ENCODE peak calls at places on chromosomes 12 and 14, in eight cellular contexts. D, C, M, X, Q, R, T and J are unnamed samples.

GRCh38 chr12:47097276-47097896 is 17.6 kb upstream of the AMIGO2 start:
- DNase-seq in D (no peak), C (no peak), M (no peak), X (no peak), Q (no peak), R (no peak), T (no peak), J (no peak)

GRCh38 chr14:73602994-73603393 is 9.3 kb upstream of the ACOT6 start:
- DNase-seq in D (no peak), C (no peak), M (no peak), X (no peak), Q (no peak), R (no peak), T (no peak), J (no peak)

GRCh38 chr12:44960856-44961255 is 84.7 kb upstream of the NELL2 start:
- DNase-seq in D (no peak), C (no peak), M (no peak), X (no peak), Q (no peak), R (no peak), T (no peak), J (no peak)

GRCh38 chr14:80523518-80524117 is 312.3 kb upstream of the DIO2 start:
- DNase-seq in D (no peak), C (no peak), M (no peak), X (no peak), Q (no peak), R (no peak), T (no peak), J (no peak)

GRCh38 chr14:31371651-31372050 is 48.7 kb downstream of the HEATR5A start:
- DNase-seq in D (no peak), C (no peak), M (no peak), X (no peak), Q (no peak), R (no peak), T (no peak), J (no peak)

GRCh38 chr14:90388982-90389381 is 7.8 kb upstream of the CALM1 start:
- DNase-seq in D (no peak), C (no peak), M (no peak), X (no peak), Q (no peak), R (no peak), T (no peak), J (no peak)

GRCh38 chr12:90991952-90992465 is 12.8 kb downstream of the EPYC start:
- DNase-seq in D (no peak), C (no peak), M (no peak), X (no peak), Q (no peak), R (no peak), T (no peak), J (no peak)

GRCh38 chr12:3882896-3883564 is 9.8 kb upstream of the PARP11 start:
- DNase-seq in D (no peak), C (peak), M (no peak), X (no peak), Q (no peak), R (no peak), T (no peak), J (peak)

GRCh38 chr14:86858043-86858442 is 1134.9 kb downstream of the GALC start:
- DNase-seq in D (no peak), C (no peak), M (no peak), X (no peak), Q (no peak), R (no peak), T (no peak), J (no peak)

GRCh38 chr14:32497233-32497632 is 168.1 kb downstream of the AKAP6 start:
- DNase-seq in D (no peak), C (no peak), M (no peak), X (no peak), Q (no peak), R (no peak), T (no peak), J (no peak)

GRCh38 chr14:22314183-22314820 is 274.7 kb downstream of the DAD1 start:
- DNase-seq in D (no peak), C (peak), M (no peak), X (no peak), Q (no peak), R (no peak), T (no peak), J (peak)

GRCh38 chr12:113984464-113984863 is 18.3 kb upstream of the RBM19 start:
- DNase-seq in D (no peak), C (no peak), M (no peak), X (no peak), Q (no peak), R (no peak), T (no peak), J (no peak)

GRCh38 chr12:98582093-98582492 is 11.4 kb upstream of the SLC25A3 start:
- DNase-seq in D (no peak), C (no peak), M (no peak), X (no peak), Q (no peak), R (no peak), T (no peak), J (no peak)

GRCh38 chr14:50000215-50001145 is 107.6 kb downstream of the ARF6 start:
- DNase-seq in D (peak), C (no peak), M (peak), X (peak), Q (peak), R (no peak), T (peak), J (no peak)

GRCh38 chr14:35196571-35196970 is 74.2 kb downstream of the PRORP start:
- DNase-seq in D (no peak), C (no peak), M (no peak), X (no peak), Q (no peak), R (no peak), T (no peak), J (no peak)

GRCh38 chr12:62657363-62657632 is 190.7 kb downstream of the MON2 start:
- DNase-seq in D (no peak), C (no peak), M (no peak), X (no peak), Q (no peak), R (no peak), T (no peak), J (no peak)

GRCh38 chr14:89773644-89774316 is 180.8 kb downstream of the EFCAB11 start:
- DNase-seq in D (no peak), C (peak), M (peak), X (peak), Q (no peak), R (no peak), T (no peak), J (peak)

GRCh38 chr14:83133986-83134664 is 1600.5 kb upstream of the SEL1L start:
- DNase-seq in D (no peak), C (no peak), M (no peak), X (no peak), Q (no peak), R (no peak), T (no peak), J (no peak)

GRCh38 chr14:61178226-61179060 is 102.7 kb downstream of the TMEM30B start:
- DNase-seq in D (no peak), C (peak), M (no peak), X (no peak), Q (no peak), R (no peak), T (peak), J (peak)

GRCh38 chr14:28756896-28757570 is 9.6 kb upstream of the FOXG1 start:
- DNase-seq in D (no peak), C (peak), M (no peak), X (no peak), Q (no peak), R (no peak), T (no peak), J (no peak)

GRCh38 chr12:101859664-101860607 is 17.4 kb upstream of the DRAM1 start:
- DNase-seq in D (no peak), C (no peak), M (no peak), X (no peak), Q (no peak), R (no peak), T (no peak), J (no peak)

GRCh38 chr12:76457010-76457409 is 102.6 kb downstream of the OSBPL8 start:
- DNase-seq in D (no peak), C (no peak), M (no peak), X (no peak), Q (no peak), R (no peak), T (no peak), J (no peak)

GRCh38 chr12:99824900-99825562 is 159.7 kb downstream of the ANKS1B start:
- DNase-seq in D (no peak), C (no peak), M (no peak), X (no peak), Q (no peak), R (no peak), T (no peak), J (no peak)

GRCh38 chr12:92078167-92079053 is 67.2 kb downstream of the BTG1 start:
- DNase-seq in D (no peak), C (peak), M (no peak), X (no peak), Q (no peak), R (no peak), T (no peak), J (no peak)

GRCh38 chr12:57456145-57456700 is 1.1 kb downstream of the INHBE start:
- DNase-seq in D (no peak), C (peak), M (no peak), X (no peak), Q (no peak), R (no peak), T (no peak), J (no peak)

GRCh38 chr12:4987076-4987775 is 56.5 kb upstream of the KCNA5 start:
- DNase-seq in D (no peak), C (no peak), M (no peak), X (no peak), Q (no peak), R (no peak), T (no peak), J (no peak)

GRCh38 chr12:49364989-49365388 is 2.3 kb upstream of the SPATS2 start:
- DNase-seq in D (no peak), C (no peak), M (no peak), X (no peak), Q (no peak), R (no peak), T (no peak), J (no peak)

DNA sequence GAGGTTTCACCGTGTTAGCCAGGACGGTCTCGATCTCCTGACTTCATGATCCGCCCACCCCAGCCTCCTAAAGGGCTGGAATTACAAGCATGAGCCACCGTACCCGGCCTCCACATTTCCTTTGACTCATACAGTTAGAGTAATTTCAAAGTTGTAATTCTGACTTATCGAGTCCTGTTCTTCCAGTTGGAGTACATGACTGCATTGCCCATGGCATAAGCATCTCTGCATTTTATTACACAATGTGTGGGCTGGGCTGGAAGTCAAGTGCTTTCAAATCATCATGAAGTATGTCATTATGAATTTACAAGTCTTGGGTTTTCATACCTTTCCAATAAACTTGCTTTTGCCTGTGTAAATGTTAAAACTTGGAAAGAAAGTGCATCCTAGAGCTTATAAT is 1295.7 kb upstream of the FLRT2 start:
- DNase-seq in D (no peak), C (no peak), M (no peak), X (no peak), Q (no peak), R (no peak), T (no peak), J (no peak)
- TF ChIP-seq POLR2A in D (no peak), C (no peak), M (no peak), X (no peak), Q (no peak), R (no peak), T (no peak), J (no peak)

GRCh38 chr12:21501258-21502163 is at the start of the genes GOLT1B and RECQL:
- DNase-seq in D (peak), C (peak), M (peak), X (peak), Q (peak), R (peak), T (peak), J (peak)
- TF ChIP-seq POLR2A in D (no peak), C (peak), M (peak), X (peak), Q (peak), R (peak), T (peak), J (peak)

DNA sequence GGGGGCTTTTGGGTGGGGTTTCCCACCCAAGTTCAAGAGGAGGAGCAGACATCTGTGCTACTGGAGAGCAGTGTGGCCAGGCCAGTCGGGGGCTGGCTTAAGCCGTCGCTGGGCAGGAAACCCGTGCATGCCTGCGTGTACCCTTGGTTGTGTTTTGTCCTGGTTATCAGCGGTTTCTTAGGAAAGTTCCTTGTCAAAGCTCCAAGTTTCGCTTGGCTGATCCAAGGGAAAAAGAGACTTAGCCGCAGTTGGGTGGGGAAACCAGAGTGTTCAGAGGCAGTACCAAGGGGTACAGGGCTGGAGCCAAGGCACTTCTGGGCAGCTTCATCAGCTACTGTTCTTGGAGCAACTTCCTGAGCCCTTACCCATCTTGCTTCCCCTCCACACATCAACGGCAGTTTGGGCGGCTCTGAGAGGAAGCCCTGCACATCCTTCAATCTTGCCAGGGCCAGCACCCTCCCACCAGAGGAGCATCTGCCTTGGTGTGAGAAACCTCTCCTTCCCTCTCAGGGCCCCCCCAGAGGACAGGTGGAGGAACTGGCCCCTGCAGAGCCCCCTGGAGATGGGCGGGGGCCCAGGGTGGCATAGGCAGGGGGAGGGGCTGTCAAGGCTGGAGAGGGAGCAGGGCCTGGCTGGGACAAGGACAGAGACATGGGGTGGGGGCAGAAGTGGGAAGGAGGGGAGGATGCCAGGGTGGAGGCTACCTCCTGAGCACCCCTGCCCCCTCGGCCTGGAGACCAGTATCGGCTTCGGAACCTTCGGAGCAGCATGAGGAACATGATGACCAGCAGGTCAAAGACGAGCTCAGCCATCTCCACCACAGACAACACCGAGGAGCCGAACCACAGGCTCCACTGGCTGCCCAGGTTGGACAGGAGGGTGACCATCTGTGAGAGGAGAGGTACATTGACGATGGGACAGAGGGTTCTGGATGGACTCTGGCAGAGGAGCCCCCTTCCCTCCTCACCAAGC is 5.8 kb upstream of the TNFRSF1A start:
- DNase-seq in D (no peak), C (no peak), M (peak), X (no peak), Q (peak), R (no peak), T (peak), J (no peak)
- TF ChIP-seq POLR2A in D (no peak), C (no peak), M (peak), X (no peak), Q (peak), R (no peak), T (no peak), J (no peak)

GRCh38 chr12:122486805-122487426 is 13.8 kb downstream of the ZCCHC8 start:
- DNase-seq in D (no peak), C (no peak), M (no peak), X (no peak), Q (no peak), R (no peak), T (no peak), J (no peak)
- TF ChIP-seq POLR2A in D (no peak), C (no peak), M (no peak), X (no peak), Q (no peak), R (no peak), T (no peak), J (no peak)

DNA sequence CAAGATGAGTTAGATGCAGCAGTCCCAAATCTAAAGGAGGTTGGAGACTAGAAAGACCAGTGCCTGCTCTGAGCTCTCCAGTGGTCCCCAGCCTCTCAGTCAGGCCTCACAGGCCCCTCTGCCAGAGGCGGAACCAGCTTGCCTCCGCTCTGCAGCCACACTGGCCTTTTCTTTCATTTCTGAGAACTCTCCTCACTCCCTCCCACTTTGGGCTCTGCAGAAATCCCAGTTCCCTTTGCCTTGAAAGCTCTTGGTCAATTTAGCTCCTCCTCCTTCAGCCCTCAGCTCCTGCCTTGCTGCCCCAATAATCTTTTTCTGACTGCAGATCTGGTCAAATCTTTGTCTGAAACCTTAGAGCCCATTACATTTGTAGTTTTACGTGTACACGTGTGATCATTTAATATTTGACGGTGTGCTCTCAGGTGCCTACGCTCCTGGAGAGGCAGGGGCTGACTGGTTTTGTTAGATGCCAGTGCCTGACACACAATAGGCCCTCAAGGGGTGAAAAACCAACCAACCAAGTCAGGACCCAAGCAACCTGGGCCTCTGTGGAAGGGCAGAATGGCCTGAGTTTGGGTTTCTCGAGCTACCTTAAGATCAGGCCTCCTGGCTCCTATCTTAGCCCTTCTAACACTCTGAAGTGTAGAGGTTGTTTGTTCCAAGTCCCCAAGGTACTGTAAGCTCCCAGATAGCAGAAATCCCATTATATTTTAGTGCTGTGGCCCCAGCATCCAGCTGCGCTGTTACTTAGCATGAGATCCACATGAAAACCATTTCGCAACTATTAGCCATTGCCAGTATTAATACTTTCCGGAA is 1.1 kb upstream of the NUDT4 start:
- DNase-seq in D (no peak), C (no peak), M (no peak), X (no peak), Q (peak), R (no peak), T (no peak), J (no peak)
- TF ChIP-seq POLR2A in D (no peak), C (no peak), M (no peak), X (no peak), Q (no peak), R (peak), T (no peak), J (no peak)

DNA sequence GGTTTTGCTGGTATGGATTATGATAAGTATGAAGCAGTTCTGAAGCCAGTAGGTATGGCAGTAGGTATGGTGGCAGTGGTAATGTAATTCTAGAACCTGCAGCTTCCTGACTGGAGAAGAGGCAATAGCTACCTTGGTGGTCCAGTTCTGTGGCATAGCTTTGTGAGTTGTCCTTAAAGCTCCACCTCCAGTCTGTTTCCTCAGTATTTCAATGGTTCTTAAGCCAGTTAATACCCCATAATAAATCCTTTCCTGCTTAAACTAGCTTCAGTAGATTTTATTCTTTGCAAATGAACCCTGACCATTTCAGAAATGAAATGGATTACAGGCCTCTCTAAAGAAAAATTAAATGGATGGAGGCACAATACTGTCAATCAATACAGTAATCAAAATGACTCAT is 117.8 kb upstream of the KRAS start:
- DNase-seq in D (no peak), C (no peak), M (no peak), X (no peak), Q (no peak), R (no peak), T (no peak), J (no peak)
- TF ChIP-seq POLR2A in D (no peak), C (no peak), M (no peak), X (no peak), Q (no peak), R (no peak), T (no peak), J (no peak)

GRCh38 chr14:67763158-67763822 is 53.1 kb downstream of the ZFYVE26 start:
- DNase-seq in D (no peak), C (no peak), M (no peak), X (no peak), Q (no peak), R (no peak), T (no peak), J (no peak)

GRCh38 chr14:67768219-67768618 is 48.2 kb downstream of the ZFYVE26 start:
- DNase-seq in D (no peak), C (no peak), M (no peak), X (no peak), Q (no peak), R (no peak), T (no peak), J (no peak)

GRCh38 chr14:67764496-67764895 is 51.9 kb downstream of the ZFYVE26 start:
- DNase-seq in D (no peak), C (no peak), M (no peak), X (no peak), Q (no peak), R (no peak), T (no peak), J (no peak)

GRCh38 chr14:67766035-67766680 is 50.2 kb downstream of the ZFYVE26 start:
- DNase-seq in D (no peak), C (no peak), M (no peak), X (no peak), Q (no peak), R (no peak), T (no peak), J (no peak)

DNA sequence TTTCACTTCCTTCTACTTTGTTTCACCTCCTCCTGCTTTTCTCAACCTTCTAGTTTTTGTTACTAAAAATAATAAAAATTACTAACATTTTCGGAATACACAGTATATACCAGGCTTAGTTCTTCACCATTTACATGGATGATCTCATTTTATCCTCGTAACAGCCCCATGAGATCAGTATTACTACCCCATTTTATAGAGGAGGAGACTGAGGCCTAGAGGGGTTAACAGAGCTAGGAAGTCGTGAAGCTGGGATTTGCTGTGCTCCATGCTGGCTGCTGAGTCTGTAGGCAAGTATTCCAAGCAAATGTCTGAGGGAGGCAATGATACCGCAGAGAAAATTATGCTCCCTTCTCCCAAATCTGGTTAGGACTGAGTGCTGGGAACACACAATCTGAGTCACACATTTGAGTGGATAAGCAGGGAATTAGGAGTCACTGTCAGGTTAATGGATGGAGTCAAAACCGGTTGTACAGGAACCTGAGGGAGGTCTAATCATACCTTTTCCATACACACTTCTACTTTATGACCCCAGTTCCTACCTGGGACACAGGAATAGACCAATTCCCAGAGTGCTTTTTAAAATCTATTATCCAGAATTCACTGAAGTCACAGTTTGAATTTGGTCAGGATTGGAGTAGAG is 51.1 kb downstream of the ZFYVE26 start:
- DNase-seq in D (no peak), C (no peak), M (no peak), X (no peak), Q (no peak), R (no peak), T (no peak), J (no peak)
- TF ChIP-seq POLR2A in D (no peak), C (no peak), M (no peak), X (no peak), Q (no peak), R (no peak), T (no peak), J (no peak)

GRCh38 chr12:53492830-53493609 is 6.2 kb downstream of the MAP3K12 start:
- DNase-seq in D (peak), C (peak), M (peak), X (peak), Q (peak), R (peak), T (peak), J (peak)
- TF ChIP-seq POLR2A in D (no peak), C (peak), M (peak), X (peak), Q (peak), R (peak), T (peak), J (no peak)